ENCODE peak calls at places on chromosomes 6 and 20, in four cellular contexts. B is K562, K is HL-60, U is GM12878. S is an unnamed sample.

GRCh38 chr6:79724816-79725215 is 93.7 kb downstream of the SH3BGRL2 start:
- DNase-seq in B (no peak), U (no peak), K (no peak), S (no peak)

GRCh38 chr6:112951829-112952228 is 604.7 kb downstream of the RFPL4B start:
- DNase-seq in B (no peak), U (no peak), K (no peak), S (no peak)

GRCh38 chr6:160919713-160920112 is 71.9 kb upstream of the MAP3K4 start:
- DNase-seq in B (no peak), U (no peak), K (peak; percentile 18), S (no peak)

GRCh38 chr6:137883400-137883888 is 16.4 kb downstream of the TNFAIP3 start:
- DNase-seq in U (no peak), K (peak; percentile 76), B (no peak), S (no peak)

GRCh38 chr6:52503344-52503747 is 73.5 kb downstream of the TRAM2 start:
- DNase-seq in K (no peak), B (peak; percentile 37), U (no peak), S (no peak)

GRCh38 chr6:49736017-49736508 is 8.1 kb downstream of the CRISP3 start:
- DNase-seq in B (peak; percentile 60), K (no peak), U (no peak), S (no peak)

GRCh38 chr6:144568241-144568640 is 283.1 kb downstream of the UTRN start:
- DNase-seq in U (no peak), B (no peak), K (no peak), S (no peak)

GRCh38 chr6:73394577-73395354 is at the start of gene DDX43:
- DNase-seq in K (peak; percentile 25), U (no peak), B (no peak), S (no peak)

GRCh38 chr6:71254323-71254722 is 34.3 kb upstream of the OGFRL1 start:
- DNase-seq in U (no peak), B (no peak), K (no peak), S (no peak)

GRCh38 chr6:36126121-36126520 is 4.2 kb upstream of the MAPK13 start:
- DNase-seq in B (no peak), U (no peak), K (no peak), S (no peak)

GRCh38 chr20:1900321-1900791 is 5.1 kb downstream of the SIRPA start:
- DNase-seq in B (peak; percentile 39), K (peak; percentile 51), U (no peak), S (peak; percentile 56)

GRCh38 chr6:158037771-158038170 is 56.1 kb downstream of the SYNJ2 start:
- DNase-seq in K (no peak), U (no peak), B (no peak), S (no peak)
- TF ChIP-seq SPI1 in K (no peak), U (no peak), B (no peak), S (no peak)

GRCh38 chr20:36836591-36837329 is 39.2 kb upstream of the TLDC2 start:
- DNase-seq in B (peak; percentile 75), U (no peak), K (peak; percentile 92), S (peak; percentile 60)
- TF ChIP-seq SPI1 in B (no peak), U (peak; percentile 34), K (peak; percentile 67), S (peak; percentile 40)

DNA sequence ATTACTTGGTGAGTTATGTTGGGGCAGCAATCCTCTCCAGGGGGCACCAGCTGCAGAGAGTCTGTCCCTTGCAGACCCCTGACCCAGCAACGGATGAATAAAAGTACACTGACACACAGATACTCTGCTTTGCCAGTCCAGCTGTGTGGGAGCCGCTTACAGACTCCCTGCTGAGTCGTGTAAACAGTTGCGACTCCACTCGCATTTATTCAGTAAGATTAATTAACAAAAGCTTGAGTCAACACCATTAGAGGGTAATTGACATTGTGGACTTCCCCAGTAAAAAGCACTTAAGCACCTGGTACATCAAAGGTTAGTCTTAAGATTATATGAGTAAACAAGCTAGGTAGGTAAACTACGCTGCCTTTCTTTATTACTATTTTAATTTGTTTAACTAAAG is 92.0 kb upstream of the TMEM181 start:
- DNase-seq in B (no peak), K (no peak), U (no peak), S (no peak)
- TF ChIP-seq SPI1 in B (no peak), K (no peak), U (no peak), S (no peak)

DNA sequence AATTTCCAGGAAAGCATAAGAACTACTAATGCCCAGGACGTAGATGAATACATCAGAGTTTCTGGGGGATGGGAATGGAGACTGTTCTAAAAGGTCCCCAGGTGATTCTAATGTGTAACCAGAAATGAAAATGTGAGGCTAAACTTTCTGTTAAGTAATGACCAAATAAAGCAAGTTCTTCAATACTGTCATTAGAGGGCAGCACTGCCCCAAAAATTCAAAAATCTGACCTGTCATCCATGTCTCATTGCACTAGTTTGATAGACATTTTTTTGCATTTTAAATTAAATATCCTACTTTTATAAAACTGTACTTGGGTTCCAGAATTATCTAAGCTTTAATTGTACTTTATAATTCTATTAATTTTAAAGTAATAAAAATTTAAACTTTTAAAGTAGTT is 94.9 kb downstream of the RFX6 start:
- DNase-seq in U (no peak), B (peak; percentile 24), K (peak; percentile 31), S (no peak)
- TF ChIP-seq SPI1 in U (no peak), B (no peak), K (no peak), S (no peak)

DNA sequence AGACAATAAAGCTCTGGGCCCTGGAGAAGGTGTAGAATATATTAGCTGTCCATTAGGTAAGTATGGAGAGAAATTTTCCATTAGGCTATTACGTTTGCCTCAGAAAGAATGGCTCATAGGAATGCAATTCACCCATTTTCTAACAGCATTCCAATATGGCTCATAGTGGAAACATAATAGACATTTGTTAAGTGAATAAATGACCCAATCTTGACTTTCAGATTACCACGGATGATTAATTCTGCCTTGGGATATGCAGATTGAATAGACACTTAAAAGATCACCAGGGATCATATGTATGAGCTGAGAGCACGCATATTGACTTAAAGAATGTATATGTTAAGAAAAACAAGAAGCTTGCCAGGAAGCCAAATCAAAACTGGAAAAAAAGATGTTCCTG is 209.1 kb upstream of the CDYL start:
- DNase-seq in B (no peak), K (no peak), U (no peak), S (no peak)
- TF ChIP-seq SPI1 in B (no peak), K (no peak), U (no peak), S (no peak)

DNA sequence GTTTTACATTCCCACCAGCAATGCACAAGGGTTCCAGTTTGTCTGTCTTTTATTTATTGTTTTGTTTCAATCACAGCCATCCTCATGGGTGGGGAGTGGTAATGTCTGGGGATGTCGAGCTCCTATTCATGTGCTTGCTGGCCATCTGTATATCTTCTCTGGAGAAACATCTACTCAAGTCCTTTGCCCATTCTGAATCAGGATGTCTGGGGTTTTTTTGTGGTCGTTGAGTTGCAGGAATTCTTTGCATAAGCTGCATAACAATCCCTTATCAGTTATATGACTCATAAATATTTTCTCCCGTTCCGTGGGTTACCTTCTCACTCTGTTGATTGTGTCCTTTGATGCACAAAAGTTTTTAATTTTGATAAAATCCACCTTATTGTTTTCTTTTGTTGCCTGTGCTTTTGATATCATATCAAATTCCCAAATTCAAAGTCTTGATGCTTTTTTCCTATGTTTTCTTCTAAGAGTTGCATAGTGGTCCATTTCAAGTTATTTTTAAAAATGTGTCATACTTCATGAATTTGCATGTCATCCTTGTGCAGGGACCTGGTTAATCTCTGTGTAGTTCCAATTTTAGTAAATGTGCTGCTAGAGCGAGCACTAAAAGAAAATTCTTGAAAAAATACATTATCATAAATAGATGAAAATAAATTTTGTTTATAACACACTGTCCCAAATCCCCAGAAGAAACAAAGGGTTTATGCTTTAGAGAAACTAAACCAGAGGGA is 54.9 kb upstream of the PDE10A start:
- DNase-seq in K (no peak), B (no peak), U (no peak), S (no peak)
- TF ChIP-seq SPI1 in K (no peak), B (no peak), U (no peak), S (no peak)

DNA sequence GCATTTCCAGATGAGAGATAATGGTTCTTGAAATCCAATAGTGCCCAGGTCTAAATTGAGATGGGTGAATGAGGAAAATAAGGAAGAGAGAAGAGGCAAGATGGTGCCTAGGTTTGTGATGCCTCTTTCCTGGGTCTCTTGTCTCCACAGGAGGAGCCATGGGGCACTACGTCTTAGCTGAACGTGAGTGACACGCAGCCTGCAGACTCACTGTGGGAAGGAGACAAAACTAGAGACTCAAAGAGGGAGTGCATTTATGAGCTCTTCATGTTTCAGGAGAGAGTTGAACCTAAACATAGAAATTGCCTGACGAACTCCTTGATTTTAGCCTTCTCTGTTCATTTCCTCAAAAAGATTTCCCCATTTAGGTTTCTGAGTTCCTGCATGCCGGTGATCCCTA is 6.8 kb downstream of the HFE start:
- DNase-seq in K (no peak), B (no peak), U (no peak), S (no peak)
- TF ChIP-seq SPI1 in K (peak; percentile 8), B (no peak), U (no peak), S (no peak)